ENCODE peak calls at places on chromosomes 2 and 18, in nine cellular contexts. One of them, this sample, is unnamed.

GRCh38 chr2:185147361-185147760 is 549.0 kb downstream of the ZNF804A start:
- DNase-seq in activated CD8-positive, alpha-beta memory T cell treated with anti-CD3 and anti-CD28 coated beads for 24 hours: no peak
- DNase-seq in NCI-H1694 treated with DMSO at 0.1 percent for 48 hours: no peak
- DNase-seq in KBM-7: no peak
- DNase-seq in M059J: no peak
- DNase-seq in A549: no peak
- DNase-seq in NCI-H2081: peak
- DNase-seq in Right ventricle myocardium superior: no peak
- DNase-seq in left cardiac atrium: no peak
- DNase-seq in this sample: no peak

GRCh38 chr18:24014062-24014985 is at the start of gene TTC39C:
- DNase-seq in activated CD8-positive, alpha-beta memory T cell treated with anti-CD3 and anti-CD28 coated beads for 24 hours: peak
- DNase-seq in NCI-H1694 treated with DMSO at 0.1 percent for 48 hours: peak
- DNase-seq in KBM-7: peak
- DNase-seq in M059J: peak
- DNase-seq in A549: peak
- DNase-seq in NCI-H2081: peak
- DNase-seq in Right ventricle myocardium superior: peak
- DNase-seq in left cardiac atrium: peak
- DNase-seq in this sample: no peak

GRCh38 chr18:54964741-54965140 is 5.5 kb upstream of the CCDC68 start:
- DNase-seq in activated CD8-positive, alpha-beta memory T cell treated with anti-CD3 and anti-CD28 coated beads for 24 hours: no peak
- DNase-seq in NCI-H1694 treated with DMSO at 0.1 percent for 48 hours: no peak
- DNase-seq in KBM-7: no peak
- DNase-seq in M059J: peak
- DNase-seq in A549: no peak
- DNase-seq in NCI-H2081: no peak
- DNase-seq in Right ventricle myocardium superior: no peak
- DNase-seq in left cardiac atrium: no peak
- DNase-seq in this sample: no peak

GRCh38 chr2:3483227-3483985 is 35.9 kb downstream of the ADI1 start:
- DNase-seq in activated CD8-positive, alpha-beta memory T cell treated with anti-CD3 and anti-CD28 coated beads for 24 hours: no peak
- DNase-seq in NCI-H1694 treated with DMSO at 0.1 percent for 48 hours: no peak
- DNase-seq in KBM-7: no peak
- DNase-seq in M059J: no peak
- DNase-seq in A549: peak
- DNase-seq in NCI-H2081: no peak
- DNase-seq in Right ventricle myocardium superior: peak
- DNase-seq in left cardiac atrium: peak
- DNase-seq in this sample: no peak

GRCh38 chr2:139369423-139370409 is 589.5 kb upstream of the NXPH2 start:
- DNase-seq in activated CD8-positive, alpha-beta memory T cell treated with anti-CD3 and anti-CD28 coated beads for 24 hours: no peak
- DNase-seq in NCI-H1694 treated with DMSO at 0.1 percent for 48 hours: no peak
- DNase-seq in KBM-7: no peak
- DNase-seq in M059J: no peak
- DNase-seq in A549: no peak
- DNase-seq in NCI-H2081: no peak
- DNase-seq in Right ventricle myocardium superior: no peak
- DNase-seq in left cardiac atrium: no peak
- DNase-seq in this sample: no peak

GRCh38 chr2:113158884-113159553 is 14.8 kb upstream of the PSD4 start:
- DNase-seq in activated CD8-positive, alpha-beta memory T cell treated with anti-CD3 and anti-CD28 coated beads for 24 hours: peak
- DNase-seq in NCI-H1694 treated with DMSO at 0.1 percent for 48 hours: no peak
- DNase-seq in KBM-7: no peak
- DNase-seq in M059J: peak
- DNase-seq in A549: no peak
- DNase-seq in NCI-H2081: no peak
- DNase-seq in Right ventricle myocardium superior: no peak
- DNase-seq in left cardiac atrium: no peak
- DNase-seq in this sample: no peak

GRCh38 chr2:58350484-58350883 is 109.4 kb upstream of the FANCL start:
- DNase-seq in activated CD8-positive, alpha-beta memory T cell treated with anti-CD3 and anti-CD28 coated beads for 24 hours: no peak
- DNase-seq in NCI-H1694 treated with DMSO at 0.1 percent for 48 hours: no peak
- DNase-seq in KBM-7: no peak
- DNase-seq in M059J: no peak
- DNase-seq in A549: no peak
- DNase-seq in NCI-H2081: no peak
- DNase-seq in Right ventricle myocardium superior: no peak
- DNase-seq in left cardiac atrium: no peak
- DNase-seq in this sample: no peak

GRCh38 chr18:1229634-1230033 is 325.0 kb downstream of the ADCYAP1 start:
- DNase-seq in activated CD8-positive, alpha-beta memory T cell treated with anti-CD3 and anti-CD28 coated beads for 24 hours: no peak
- DNase-seq in NCI-H1694 treated with DMSO at 0.1 percent for 48 hours: no peak
- DNase-seq in KBM-7: no peak
- DNase-seq in M059J: no peak
- DNase-seq in A549: no peak
- DNase-seq in NCI-H2081: no peak
- DNase-seq in Right ventricle myocardium superior: no peak
- DNase-seq in left cardiac atrium: no peak
- DNase-seq in this sample: no peak

GRCh38 chr18:77022556-77022955 is 110.0 kb downstream of the MBP start:
- DNase-seq in activated CD8-positive, alpha-beta memory T cell treated with anti-CD3 and anti-CD28 coated beads for 24 hours: no peak
- DNase-seq in NCI-H1694 treated with DMSO at 0.1 percent for 48 hours: no peak
- DNase-seq in KBM-7: no peak
- DNase-seq in M059J: no peak
- DNase-seq in A549: no peak
- DNase-seq in NCI-H2081: no peak
- DNase-seq in Right ventricle myocardium superior: no peak
- DNase-seq in left cardiac atrium: no peak
- DNase-seq in this sample: no peak

GRCh38 chr2:158912122-158912521 is 56.3 kb upstream of the TANC1 start:
- DNase-seq in activated CD8-positive, alpha-beta memory T cell treated with anti-CD3 and anti-CD28 coated beads for 24 hours: no peak
- DNase-seq in NCI-H1694 treated with DMSO at 0.1 percent for 48 hours: no peak
- DNase-seq in KBM-7: peak
- DNase-seq in M059J: no peak
- DNase-seq in A549: no peak
- DNase-seq in NCI-H2081: no peak
- DNase-seq in Right ventricle myocardium superior: no peak
- DNase-seq in left cardiac atrium: no peak
- DNase-seq in this sample: no peak

GRCh38 chr2:138724296-138724695 is 55.9 kb downstream of the NXPH2 start:
- DNase-seq in activated CD8-positive, alpha-beta memory T cell treated with anti-CD3 and anti-CD28 coated beads for 24 hours: no peak
- DNase-seq in NCI-H1694 treated with DMSO at 0.1 percent for 48 hours: no peak
- DNase-seq in KBM-7: no peak
- DNase-seq in M059J: no peak
- DNase-seq in A549: no peak
- DNase-seq in NCI-H2081: peak
- DNase-seq in Right ventricle myocardium superior: no peak
- DNase-seq in left cardiac atrium: no peak
- DNase-seq in this sample: no peak

GRCh38 chr18:45684341-45685115 is 39.5 kb upstream of the SLC14A1 start:
- DNase-seq in activated CD8-positive, alpha-beta memory T cell treated with anti-CD3 and anti-CD28 coated beads for 24 hours: no peak
- DNase-seq in NCI-H1694 treated with DMSO at 0.1 percent for 48 hours: no peak
- DNase-seq in KBM-7: no peak
- DNase-seq in M059J: peak
- DNase-seq in A549: no peak
- DNase-seq in NCI-H2081: no peak
- DNase-seq in Right ventricle myocardium superior: no peak
- DNase-seq in left cardiac atrium: no peak
- DNase-seq in this sample: no peak

GRCh38 chr2:220460257-220460985 is 833.0 kb downstream of the SLC4A3 start:
- DNase-seq in activated CD8-positive, alpha-beta memory T cell treated with anti-CD3 and anti-CD28 coated beads for 24 hours: no peak
- DNase-seq in NCI-H1694 treated with DMSO at 0.1 percent for 48 hours: no peak
- DNase-seq in KBM-7: no peak
- DNase-seq in M059J: no peak
- DNase-seq in A549: peak
- DNase-seq in NCI-H2081: peak
- DNase-seq in Right ventricle myocardium superior: no peak
- DNase-seq in left cardiac atrium: no peak
- DNase-seq in this sample: no peak

GRCh38 chr2:126657636-126658315 is 1.8 kb downstream of the GYPC start:
- DNase-seq in activated CD8-positive, alpha-beta memory T cell treated with anti-CD3 and anti-CD28 coated beads for 24 hours: peak
- DNase-seq in NCI-H1694 treated with DMSO at 0.1 percent for 48 hours: no peak
- DNase-seq in KBM-7: peak
- DNase-seq in M059J: peak
- DNase-seq in A549: peak
- DNase-seq in NCI-H2081: no peak
- DNase-seq in Right ventricle myocardium superior: peak
- DNase-seq in left cardiac atrium: peak
- DNase-seq in this sample: no peak

GRCh38 chr2:24704682-24705081 is 88.5 kb downstream of the PTRHD1 start:
- DNase-seq in activated CD8-positive, alpha-beta memory T cell treated with anti-CD3 and anti-CD28 coated beads for 24 hours: no peak
- DNase-seq in NCI-H1694 treated with DMSO at 0.1 percent for 48 hours: no peak
- DNase-seq in KBM-7: no peak
- DNase-seq in M059J: no peak
- DNase-seq in A549: no peak
- DNase-seq in NCI-H2081: no peak
- DNase-seq in Right ventricle myocardium superior: no peak
- DNase-seq in left cardiac atrium: no peak
- DNase-seq in this sample: no peak

GRCh38 chr2:227717687-227718567 is at the start of gene SLC19A3:
- DNase-seq in activated CD8-positive, alpha-beta memory T cell treated with anti-CD3 and anti-CD28 coated beads for 24 hours: no peak
- DNase-seq in NCI-H1694 treated with DMSO at 0.1 percent for 48 hours: no peak
- DNase-seq in KBM-7: no peak
- DNase-seq in M059J: peak
- DNase-seq in A549: peak
- DNase-seq in NCI-H2081: peak
- DNase-seq in Right ventricle myocardium superior: peak
- DNase-seq in left cardiac atrium: peak
- DNase-seq in this sample: no peak

GRCh38 chr2:52264488-52264887 is 1232.6 kb upstream of the NRXN1 start:
- DNase-seq in activated CD8-positive, alpha-beta memory T cell treated with anti-CD3 and anti-CD28 coated beads for 24 hours: no peak
- DNase-seq in NCI-H1694 treated with DMSO at 0.1 percent for 48 hours: no peak
- DNase-seq in KBM-7: no peak
- DNase-seq in M059J: no peak
- DNase-seq in A549: no peak
- DNase-seq in NCI-H2081: peak
- DNase-seq in Right ventricle myocardium superior: no peak
- DNase-seq in left cardiac atrium: no peak
- DNase-seq in this sample: peak

GRCh38 chr2:238883315-238884004 is 35.6 kb downstream of the TWIST2 start:
- DNase-seq in activated CD8-positive, alpha-beta memory T cell treated with anti-CD3 and anti-CD28 coated beads for 24 hours: no peak
- DNase-seq in NCI-H1694 treated with DMSO at 0.1 percent for 48 hours: no peak
- DNase-seq in KBM-7: no peak
- DNase-seq in M059J: no peak
- DNase-seq in A549: no peak
- DNase-seq in NCI-H2081: no peak
- DNase-seq in Right ventricle myocardium superior: no peak
- DNase-seq in left cardiac atrium: no peak
- DNase-seq in this sample: no peak

GRCh38 chr2:39521876-39522517 is 84.9 kb upstream of the MAP4K3 start:
- DNase-seq in activated CD8-positive, alpha-beta memory T cell treated with anti-CD3 and anti-CD28 coated beads for 24 hours: no peak
- DNase-seq in NCI-H1694 treated with DMSO at 0.1 percent for 48 hours: no peak
- DNase-seq in KBM-7: no peak
- DNase-seq in M059J: no peak
- DNase-seq in A549: no peak
- DNase-seq in NCI-H2081: no peak
- DNase-seq in Right ventricle myocardium superior: no peak
- DNase-seq in left cardiac atrium: no peak
- DNase-seq in this sample: no peak

GRCh38 chr2:215476424-215476823 is 40.6 kb upstream of the FN1 start:
- DNase-seq in activated CD8-positive, alpha-beta memory T cell treated with anti-CD3 and anti-CD28 coated beads for 24 hours: no peak
- DNase-seq in NCI-H1694 treated with DMSO at 0.1 percent for 48 hours: no peak
- DNase-seq in KBM-7: no peak
- DNase-seq in M059J: no peak
- DNase-seq in A549: no peak
- DNase-seq in NCI-H2081: no peak
- DNase-seq in Right ventricle myocardium superior: no peak
- DNase-seq in left cardiac atrium: no peak
- DNase-seq in this sample: no peak

GRCh38 chr2:73928995-73929394 is 2.3 kb downstream of the DGUOK start:
- DNase-seq in activated CD8-positive, alpha-beta memory T cell treated with anti-CD3 and anti-CD28 coated beads for 24 hours: no peak
- DNase-seq in NCI-H1694 treated with DMSO at 0.1 percent for 48 hours: no peak
- DNase-seq in KBM-7: no peak
- DNase-seq in M059J: no peak
- DNase-seq in A549: no peak
- DNase-seq in NCI-H2081: no peak
- DNase-seq in Right ventricle myocardium superior: no peak
- DNase-seq in left cardiac atrium: no peak
- DNase-seq in this sample: no peak

GRCh38 chr2:36397040-36397616 is 41.5 kb downstream of the CRIM1 start:
- DNase-seq in activated CD8-positive, alpha-beta memory T cell treated with anti-CD3 and anti-CD28 coated beads for 24 hours: no peak
- DNase-seq in NCI-H1694 treated with DMSO at 0.1 percent for 48 hours: no peak
- DNase-seq in KBM-7: no peak
- DNase-seq in M059J: no peak
- DNase-seq in A549: no peak
- DNase-seq in NCI-H2081: no peak
- DNase-seq in Right ventricle myocardium superior: no peak
- DNase-seq in left cardiac atrium: no peak
- DNase-seq in this sample: no peak

GRCh38 chr2:152534460-152535131 is 182.7 kb downstream of the PRPF40A start:
- DNase-seq in activated CD8-positive, alpha-beta memory T cell treated with anti-CD3 and anti-CD28 coated beads for 24 hours: no peak
- DNase-seq in NCI-H1694 treated with DMSO at 0.1 percent for 48 hours: no peak
- DNase-seq in KBM-7: no peak
- DNase-seq in M059J: no peak
- DNase-seq in A549: no peak
- DNase-seq in NCI-H2081: no peak
- DNase-seq in Right ventricle myocardium superior: no peak
- DNase-seq in left cardiac atrium: no peak
- DNase-seq in this sample: no peak

GRCh38 chr18:7871560-7872456 is 304.7 kb downstream of the PTPRM start:
- DNase-seq in activated CD8-positive, alpha-beta memory T cell treated with anti-CD3 and anti-CD28 coated beads for 24 hours: no peak
- DNase-seq in NCI-H1694 treated with DMSO at 0.1 percent for 48 hours: no peak
- DNase-seq in KBM-7: no peak
- DNase-seq in M059J: no peak
- DNase-seq in A549: peak
- DNase-seq in NCI-H2081: no peak
- DNase-seq in Right ventricle myocardium superior: no peak
- DNase-seq in left cardiac atrium: no peak
- DNase-seq in this sample: no peak

This sample was measured in NCI-H1436 treated with DMSO at 0.1 percent for 48 hours.